ENCODE peak calls at places on chromosome 19, in six cellular contexts. H is H1, Z is IMR-90, Y is H9, X is neuronal stem cell, T is mesenchymal stem cell. L is an unnamed sample.

GRCh38 chr19:47779524-47780214 is 1.2 kb downstream of the SELENOW start:
- DNase-seq in T (peak), X (no peak), Z (no peak), H (no peak), Y (no peak), L (no peak)

GRCh38 chr19:32691952-32692726 is 518 bp downstream of the NUDT19 start:
- DNase-seq in Z (peak), X (peak), H (peak), Y (peak), T (peak), L (peak)

GRCh38 chr19:15107056-15108010 is at the start of gene SYDE1:
- DNase-seq in Z (peak), H (peak), X (peak), Y (peak), T (peak), L (peak)

GRCh38 chr19:46967578-46968018 is 52.0 kb upstream of the NPAS1 start:
- DNase-seq in X (no peak), T (no peak), Y (no peak), H (no peak), Z (no peak), L (no peak)

GRCh38 chr19:55340784-55341147 is 1.1 kb downstream of the KMT5C start:
- DNase-seq in Y (peak), Z (no peak), H (no peak), X (no peak), T (peak), L (no peak)

GRCh38 chr19:49362048-49362925 is at the start of gene TEAD2:
- DNase-seq in T (peak), X (peak), Z (peak), Y (peak), H (peak), L (peak)

GRCh38 chr19:43765109-43765876 is 10.5 kb upstream of the SMG9 start:
- DNase-seq in Z (peak), H (no peak), T (peak), X (no peak), Y (peak), L (peak)

GRCh38 chr19:3970313-3970807 is 539 bp downstream of the DAPK3 start:
- DNase-seq in Y (no peak), H (no peak), X (no peak), Z (no peak), T (no peak), L (no peak)

GRCh38 chr19:41811036-41811435 is 14.6 kb downstream of the CEACAM3 start:
- DNase-seq in H (no peak), T (no peak), Z (no peak), X (no peak), Y (no peak), L (no peak)

GRCh38 chr19:8302357-8302691 is 5.8 kb downstream of the CD320 start:
- DNase-seq in T (no peak), H (no peak), Y (no peak), Z (no peak), X (no peak), L (no peak)

GRCh38 chr19:35755550-35756371 is 1.1 kb downstream of the HSPB6 start:
- DNase-seq in H (no peak), T (peak), X (no peak), Z (peak), Y (peak), L (no peak)

GRCh38 chr19:49071860-49072547 is 495 bp downstream of the KCNA7 start:
- DNase-seq in Z (no peak), H (peak), Y (peak), T (no peak), X (peak), L (peak)

GRCh38 chr19:40305403-40305802 is 20.3 kb upstream of the AKT2 start:
- DNase-seq in Y (peak), T (peak), X (peak), H (peak), Z (peak), L (peak)

GRCh38 chr19:42032428-42032827 is 37.6 kb downstream of the GRIK5 start:
- DNase-seq in Z (no peak), Y (peak), T (no peak), X (no peak), H (peak), L (peak)

GRCh38 chr19:30593358-30593757 is 221.2 kb downstream of the ZNF536 start:
- DNase-seq in H (peak), T (no peak), Z (no peak), X (no peak), Y (no peak), L (no peak)

GRCh38 chr19:46622118-46622446 is 2.8 kb downstream of the PTGIR start:
- DNase-seq in Y (no peak), T (no peak), Z (no peak), H (no peak), X (no peak), L (no peak)

GRCh38 chr19:32363175-32363574 is 17.8 kb downstream of the ZNF507 start:
- DNase-seq in Z (peak), T (peak), X (no peak), Y (no peak), H (no peak), L (no peak)

GRCh38 chr19:15173746-15174404 is 26.9 kb downstream of the NOTCH3 start:
- DNase-seq in X (no peak), T (no peak), H (no peak), Z (no peak), Y (no peak), L (peak)

GRCh38 chr19:41273076-41273475 is 8.9 kb downstream of the HNRNPUL1 start:
- DNase-seq in H (no peak), Z (no peak), X (no peak), Y (no peak), T (no peak), L (no peak)

GRCh38 chr19:50425581-50425980 is 6.8 kb downstream of the SPIB start:
- DNase-seq in Y (no peak), T (no peak), H (no peak), Z (no peak), X (no peak), L (no peak)

GRCh38 chr19:48770223-48770622 is 14.9 kb downstream of the FGF21 start:
- DNase-seq in T (no peak), Z (no peak), Y (no peak), H (no peak), X (no peak), L (no peak)

GRCh38 chr19:13055213-13056051 is 47.2 kb downstream of the LYL1 start:
- DNase-seq in T (peak), H (peak), Z (peak), Y (peak), X (no peak), L (peak)

GRCh38 chr19:33802001-33802400 is 5.3 kb downstream of the KCTD15 start:
- DNase-seq in H (no peak), X (no peak), Y (no peak), T (no peak), Z (no peak), L (no peak)

GRCh38 chr19:32068805-32069204 is 276.6 kb upstream of the ZNF507 start:
- DNase-seq in Y (no peak), T (no peak), Z (no peak), H (no peak), X (no peak), L (no peak)

GRCh38 chr19:30719991-30720329 is 347.8 kb downstream of the ZNF536 start:
- DNase-seq in Z (no peak), T (peak), H (peak), X (no peak), Y (peak), L (peak)

GRCh38 chr19:35868172-35868822 is at the start of gene APLP1:
- DNase-seq in T (peak), Y (peak), Z (no peak), H (peak), X (peak), L (peak)

GRCh38 chr19:54100560-54100959 is at the start of gene OSCAR:
- DNase-seq in T (peak), Z (no peak), Y (no peak), X (no peak), H (no peak), L (no peak)

GRCh38 chr19:48969276-48970138 is 4.4 kb downstream of the FTL start:
- DNase-seq in Y (peak), H (no peak), T (peak), X (no peak), Z (no peak), L (peak)

GRCh38 chr19:34253711-34254551 is 423 bp upstream of the GARRE1 start:
- DNase-seq in X (peak), T (peak), Z (peak), H (peak), Y (peak), L (peak)

GRCh38 chr19:33266971-33267484 is 35.3 kb downstream of the CEBPA start:
- DNase-seq in H (no peak), X (no peak), Z (no peak), Y (no peak), T (no peak), L (no peak)

GRCh38 chr19:43625918-43626579 is 6.6 kb upstream of the ZNF428 start:
- DNase-seq in H (peak), Z (no peak), Y (peak), X (no peak), T (no peak), L (peak)

GRCh38 chr19:13122275-13122878 is 4.3 kb downstream of the NACC1 start:
- DNase-seq in T (no peak), Z (no peak), X (no peak), Y (no peak), H (no peak), L (no peak)

GRCh38 chr19:40519352-40520322 is 52.8 kb downstream of the SPTBN4 start:
- DNase-seq in Z (peak), H (peak), Y (peak), X (no peak), T (peak), L (peak)

GRCh38 chr19:5827891-5828660 is 11.4 kb downstream of the FUT6 start:
- DNase-seq in Z (peak), T (peak), X (peak), H (peak), Y (peak), L (peak)
- H4K8ac ChIP-seq in Z (peak), T (peak), X (peak), H (peak), Y (no peak), L (no peak)

GRCh38 chr19:39157275-39157996 is 31.9 kb downstream of the PAK4 start:
- DNase-seq in Z (peak), Y (no peak), H (no peak), X (no peak), T (peak), L (no peak)

GRCh38 chr19:39155114-39155700 is 29.6 kb downstream of the PAK4 start:
- DNase-seq in X (no peak), Z (no peak), T (no peak), H (no peak), Y (no peak), L (no peak)

GRCh38 chr19:39156891-39157230 is 31.3 kb downstream of the PAK4 start:
- DNase-seq in T (no peak), X (no peak), H (no peak), Z (no peak), Y (no peak), L (no peak)

GRCh38 chr19:39155741-39156140 is 30.2 kb downstream of the PAK4 start:
- DNase-seq in Z (no peak), T (no peak), Y (no peak), H (no peak), X (no peak), L (no peak)

DNA sequence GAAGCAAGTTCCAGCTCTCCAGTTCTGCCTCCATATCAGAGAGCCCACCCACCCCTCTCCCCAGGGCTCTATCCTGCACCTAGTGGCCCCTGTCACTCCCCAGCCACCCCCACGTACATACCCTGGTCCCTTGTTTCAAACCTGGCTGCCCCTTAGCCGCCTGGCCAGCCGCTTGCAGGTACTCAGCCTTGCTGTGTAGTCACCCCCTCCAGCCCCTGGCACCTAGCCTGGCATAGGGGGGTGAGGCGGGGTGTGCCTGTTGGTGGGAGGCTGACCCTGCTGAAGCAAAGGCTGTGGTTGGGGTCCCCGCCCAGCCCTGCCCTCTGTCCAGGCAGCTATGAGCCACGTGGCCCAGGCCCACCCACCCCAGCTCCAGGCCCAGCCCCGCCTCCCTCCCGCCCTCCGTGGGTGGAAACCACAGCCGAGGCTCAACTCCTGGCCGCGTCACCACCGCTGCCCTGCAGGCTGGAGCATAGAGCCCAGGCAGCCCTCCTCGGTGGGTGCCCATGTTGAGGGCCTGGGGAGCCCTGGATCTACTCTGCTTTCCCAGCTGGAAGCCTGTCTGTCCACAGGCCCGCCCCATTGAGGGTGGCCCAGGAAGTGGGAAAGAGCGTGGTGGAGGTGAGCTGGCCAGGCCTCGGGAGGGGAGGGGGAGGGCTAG is 30.8 kb downstream of the PAK4 start:
- DNase-seq in T (no peak), H (no peak), Y (no peak), X (no peak), Z (peak), L (no peak)
- H2BK5ac ChIP-seq in T (no peak), H (peak), Y (no peak), X (peak), Z (peak), L (no peak)

DNA sequence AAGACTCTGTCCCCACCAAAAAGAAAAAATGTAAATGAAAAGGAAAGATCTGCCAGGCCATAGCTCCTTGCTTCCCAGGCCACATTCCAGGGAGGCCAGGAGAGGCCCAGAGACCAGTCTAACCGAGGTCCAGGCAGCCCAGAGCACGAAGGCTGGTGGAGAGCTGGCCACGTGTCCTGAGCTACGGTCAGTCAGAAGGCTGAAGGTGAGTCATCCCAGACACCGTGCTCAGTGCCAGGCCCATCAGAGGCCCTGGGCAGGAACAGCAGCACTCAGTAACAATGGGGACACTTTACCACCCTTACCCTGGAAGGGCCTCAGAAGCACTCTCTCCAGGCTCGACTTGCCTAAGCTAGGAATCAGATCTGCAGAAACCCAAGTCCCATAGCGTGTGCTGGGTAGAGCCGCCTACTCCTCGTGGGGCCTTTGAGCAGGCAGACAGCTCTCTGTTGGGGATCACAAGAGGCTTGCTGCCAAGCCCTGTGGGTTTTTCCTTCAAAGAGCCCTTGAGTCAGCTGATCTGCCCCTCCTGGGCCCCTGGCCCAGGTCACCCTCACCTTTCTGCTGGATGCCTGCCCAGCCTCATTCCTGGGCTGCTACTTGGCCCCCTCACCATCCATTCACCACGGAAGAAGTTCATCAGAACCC is 11.6 kb upstream of the DNMT1 start:
- DNase-seq in X (no peak), T (no peak), H (no peak), Y (no peak), Z (peak), L (no peak)
- H3K4me2 ChIP-seq in X (no peak), T (no peak), H (no peak), Y (no peak), Z (no peak), L (no peak)

GRCh38 chr19:1018932-1019615 is 1.8 kb downstream of the TMEM259 start:
- DNase-seq in Z (no peak), T (no peak), H (no peak), X (no peak), Y (no peak), L (no peak)

GRCh38 chr19:1019980-1020867 is 699 bp downstream of the TMEM259 start:
- DNase-seq in Z (no peak), H (no peak), T (no peak), X (no peak), Y (no peak), L (peak)

GRCh38 chr19:1018393-1018792 is 2.5 kb downstream of the TMEM259 start:
- DNase-seq in X (no peak), H (no peak), Y (no peak), T (no peak), Z (no peak), L (no peak)

GRCh38 chr19:1019616-1019961 is 1.3 kb downstream of the TMEM259 start:
- DNase-seq in H (no peak), X (no peak), T (no peak), Z (no peak), Y (no peak), L (no peak)

GRCh38 chr19:1020868-1021425 is at the start of gene TMEM259:
- DNase-seq in Y (peak), X (peak), T (peak), Z (peak), H (peak), L (peak)
- H4K8ac ChIP-seq in Y (no peak), X (peak), T (peak), Z (peak), H (peak), L (no peak)

DNA sequence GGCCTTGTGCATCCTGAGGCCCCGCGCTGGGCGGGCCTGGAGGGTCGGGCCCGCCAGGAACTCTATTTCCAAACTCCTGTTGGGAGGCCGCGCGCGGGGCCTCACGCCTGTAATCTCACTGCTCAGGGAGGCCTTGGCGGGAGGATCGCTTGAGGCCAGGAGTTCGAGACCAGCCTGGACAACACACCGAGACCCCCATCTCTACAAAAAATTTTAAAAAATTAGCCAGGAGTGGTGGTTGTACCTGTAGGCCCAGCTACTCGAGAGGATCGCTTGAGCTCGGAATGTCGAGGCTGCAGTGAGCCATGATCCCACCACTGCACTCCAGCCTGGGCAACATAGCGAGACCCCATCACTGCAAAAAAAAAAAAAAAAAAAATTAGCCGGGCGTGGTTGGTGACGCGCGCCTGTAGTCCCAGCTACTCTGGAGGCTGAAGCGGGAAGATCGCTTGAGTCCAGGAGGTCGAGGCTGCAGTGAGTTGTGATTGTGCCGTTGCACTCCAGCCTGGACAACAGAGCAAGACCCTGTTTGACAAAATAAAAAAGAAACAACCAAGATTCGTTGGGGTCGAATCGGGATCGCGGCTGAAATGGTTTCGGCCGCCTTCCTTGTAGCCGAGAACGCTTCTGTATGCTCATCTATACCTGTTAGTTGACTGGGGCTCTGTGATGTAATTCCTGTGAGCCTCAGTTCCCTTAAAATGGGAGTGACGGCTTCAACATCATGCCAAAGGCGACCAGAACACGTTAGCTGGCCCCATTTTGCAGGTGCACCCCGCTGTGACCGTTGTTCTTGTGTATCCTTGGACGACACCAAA is 636 bp downstream of the SF3A2 start:
- DNase-seq in T (no peak), Y (no peak), Z (no peak), X (no peak), H (no peak), L (no peak)
- H2BK5ac ChIP-seq in T (peak), Y (no peak), Z (peak), X (peak), H (peak), L (no peak)

GRCh38 chr19:19262190-19263057 is 10.7 kb downstream of the TM6SF2 start:
- DNase-seq in Z (no peak), T (no peak), X (no peak), H (peak), Y (peak), L (peak)
- H3K4me2 ChIP-seq in Z (no peak), T (no peak), X (peak), H (peak), Y (peak), L (peak)

GRCh38 chr19:821976-822773 is 420 bp upstream of the PLPPR3 start:
- DNase-seq in H (peak), Z (no peak), T (no peak), X (peak), Y (peak), L (no peak)
- H4K8ac ChIP-seq in H (peak), Z (no peak), T (peak), X (no peak), Y (no peak), L (no peak)

DNA sequence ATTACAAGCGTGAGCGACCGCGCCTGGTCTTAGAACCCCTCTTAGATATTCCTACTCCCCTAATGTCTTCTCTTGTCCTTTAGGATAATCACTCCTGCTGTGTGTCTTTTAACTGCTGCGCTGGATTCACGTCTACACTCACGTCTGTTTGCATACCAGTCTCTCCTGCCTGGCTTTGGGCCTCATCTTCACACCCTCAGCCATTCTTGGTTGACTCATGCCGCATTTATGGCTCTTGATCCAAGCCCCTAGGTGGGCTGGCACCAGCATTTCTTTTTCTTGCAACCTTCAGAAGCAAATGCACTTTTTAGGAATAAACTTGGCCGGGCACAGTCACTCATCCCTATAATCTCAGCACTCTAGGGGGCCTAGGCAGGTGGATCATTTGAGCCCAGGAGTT is 22.7 kb downstream of the MYO9B start:
- DNase-seq in T (peak), H (no peak), X (no peak), Z (peak), Y (no peak), L (peak)
- H2BK5ac ChIP-seq in T (no peak), H (no peak), X (no peak), Z (peak), Y (no peak), L (no peak)

GRCh38 chr19:5682293-5682592 is 1.4 kb downstream of the HSD11B1L start:
- DNase-seq in H (no peak), X (no peak), T (no peak), Y (no peak), Z (no peak), L (no peak)
- H3K4me2 ChIP-seq in H (no peak), X (peak), T (no peak), Y (no peak), Z (no peak), L (no peak)

GRCh38 chr19:58400916-58401824 is 5.7 kb downstream of the RNF225 start:
- DNase-seq in H (peak), X (peak), Z (peak), T (peak), Y (peak), L (peak)
- H4K8ac ChIP-seq in H (peak), X (no peak), Z (peak), T (peak), Y (no peak), L (no peak)